ENCODE peak calls at places on chromosomes 5 and 9, in four cellular contexts. R is GM12891, E is K562, I is GM12878. A is an unnamed sample.

GRCh38 chr5:93579561-93580386 is 1.2 kb downstream of the NR2F1-AS1 start:
- DNase-seq in R (no peak), E (no peak), I (no peak), A (no peak)

GRCh38 chr5:39399135-39400036 is 25.4 kb downstream of the DAB2 start:
- DNase-seq in R (no peak), E (peak; percentile 43), I (no peak), A (peak; percentile 65)

GRCh38 chr9:4904322-4905134 is 80.5 kb upstream of the JAK2 start:
- DNase-seq in R (no peak), E (no peak), I (no peak), A (no peak)

GRCh38 chr5:110371725-110372041 is 354.8 kb downstream of the TMEM232 start:
- DNase-seq in R (no peak), E (no peak), I (peak; percentile 20), A (peak; percentile 32)

GRCh38 chr9:120383999-120384924 is 195.7 kb downstream of the CDK5RAP2 start:
- DNase-seq in R (no peak), E (no peak), I (no peak), A (no peak)

GRCh38 chr9:126081746-126082145 is 244.9 kb upstream of the MVB12B start:
- DNase-seq in R (no peak), E (no peak), I (no peak), A (no peak)

GRCh38 chr5:123483446-123484077 is 28.4 kb upstream of the CSNK1G3 start:
- DNase-seq in R (no peak), E (no peak), I (no peak), A (no peak)

GRCh38 chr9:136186386-136186785 is 18.5 kb downstream of the LHX3 start:
- DNase-seq in R (no peak), E (no peak), I (no peak), A (no peak)

GRCh38 chr9:4197548-4197947 is 102.3 kb downstream of the GLIS3 start:
- DNase-seq in R (peak; percentile 7), E (peak; percentile 14), I (no peak), A (peak; percentile 4)

GRCh38 chr9:96505316-96505991 is 55.5 kb downstream of the HABP4 start:
- DNase-seq in R (no peak), E (no peak), I (no peak), A (no peak)

GRCh38 chr9:127865645-127866464 is 11.4 kb upstream of the ENG start:
- DNase-seq in R (no peak), E (no peak), I (no peak), A (no peak)

GRCh38 chr9:89604463-89605180 is at the start of gene GADD45G:
- DNase-seq in R (peak; percentile 80), E (peak; percentile 52), I (no peak), A (no peak)

GRCh38 chr5:17184596-17184995 is 32.8 kb upstream of the BASP1 start:
- DNase-seq in R (no peak), E (no peak), I (no peak), A (no peak)

GRCh38 chr5:140075371-140075770 is 32.3 kb upstream of the NRG2 start:
- DNase-seq in R (no peak), E (no peak), I (no peak), A (no peak)

GRCh38 chr5:151082976-151083651 is 2.3 kb upstream of the TNIP1 start:
- DNase-seq in R (no peak), E (no peak), I (no peak), A (no peak)

GRCh38 chr5:38426493-38426892 is 130.0 kb downstream of the LIFR start:
- DNase-seq in R (no peak), E (no peak), I (no peak), A (no peak)

GRCh38 chr9:98807070-98807810 is at the start of gene GALNT12:
- DNase-seq in R (peak; percentile 72), E (peak; percentile 92), I (no peak), A (no peak)

GRCh38 chr9:19807182-19807892 is 18.5 kb upstream of the SLC24A2 start:
- DNase-seq in R (no peak), E (no peak), I (no peak), A (no peak)

GRCh38 chr9:76592105-76593010 is 133.4 kb downstream of the GCNT1 start:
- DNase-seq in R (no peak), E (no peak), I (no peak), A (no peak)

GRCh38 chr5:156835905-156836304 is 14.2 kb upstream of the PPP1R2B start:
- DNase-seq in R (no peak), E (no peak), I (no peak), A (no peak)

GRCh38 chr9:95822583-95823431 is 52.7 kb upstream of the ERCC6L2 start:
- DNase-seq in R (peak; percentile 48), E (no peak), I (peak; percentile 84), A (no peak)

GRCh38 chr5:121968910-121969607 is 7.3 kb downstream of the SRFBP1 start:
- DNase-seq in R (no peak), E (no peak), I (no peak), A (no peak)

GRCh38 chr9:106066937-106067545 is 372.7 kb downstream of the TMEM38B start:
- DNase-seq in R (no peak), E (no peak), I (no peak), A (no peak)

GRCh38 chr5:173547579-173547978 is 68.9 kb downstream of the BOD1 start:
- DNase-seq in R (peak; percentile 38), E (no peak), I (peak; percentile 48), A (no peak)

GRCh38 chr5:72477644-72478043 is 29.6 kb downstream of the ZNF366 start:
- DNase-seq in R (no peak), E (no peak), I (no peak), A (no peak)

GRCh38 chr9:96232539-96233241 is 69.3 kb downstream of the HSD17B3 start:
- DNase-seq in R (no peak), E (peak; percentile 32), I (no peak), A (no peak)

GRCh38 chr9:130715270-130716077 is 21.9 kb downstream of the EXOSC2 start:
- DNase-seq in R (no peak), E (no peak), I (no peak), A (no peak)

GRCh38 chr9:86135374-86135773 is 36.0 kb upstream of the GOLM1 start:
- DNase-seq in R (no peak), E (no peak), I (no peak), A (no peak)

GRCh38 chr9:92293452-92294296 is at the start of gene IARS1:
- DNase-seq in R (peak; percentile 81), E (peak; percentile 99), I (peak; percentile 97), A (peak; percentile 99)

GRCh38 chr9:17532461-17532860 is 46.4 kb upstream of the SH3GL2 start:
- DNase-seq in R (no peak), E (no peak), I (no peak), A (no peak)

GRCh38 chr5:27406020-27406419 is 367.6 kb upstream of the CDH9 start:
- DNase-seq in R (no peak), E (no peak), I (no peak), A (no peak)

GRCh38 chr5:155024015-155024414 is 10.5 kb downstream of the KIF4B start:
- DNase-seq in R (no peak), E (no peak), I (no peak), A (no peak)

GRCh38 chr5:156615901-156616300 is 234.2 kb upstream of the PPP1R2B start:
- DNase-seq in R (no peak), E (no peak), I (no peak), A (no peak)

GRCh38 chr5:139386039-139386438 is 2.9 kb upstream of the SLC23A1 start:
- DNase-seq in R (no peak), E (no peak), I (no peak), A (peak; percentile 76)

GRCh38 chr5:178899289-178899688 is 3.6 kb downstream of the ZFP2 start:
- DNase-seq in R (no peak), E (no peak), I (no peak), A (no peak)

GRCh38 chr5:178790371-178790770 is 59.9 kb upstream of the ZNF354A start:
- DNase-seq in R (no peak), E (no peak), I (no peak), A (no peak)

GRCh38 chr9:16921855-16922254 is 51.4 kb upstream of the BNC2 start:
- DNase-seq in R (no peak), E (no peak), I (no peak), A (no peak)

GRCh38 chr5:178547753-178548415 is 42.3 kb downstream of the COL23A1 start:
- DNase-seq in R (no peak), E (no peak), I (peak; percentile 5), A (no peak)

GRCh38 chr5:168892618-168893017 is 313.4 kb upstream of the PANK3 start:
- DNase-seq in R (no peak), E (no peak), I (no peak), A (no peak)

GRCh38 chr5:141618030-141618803 is 583 bp downstream of the DIAPH1 start:
- DNase-seq in R (no peak), E (no peak), I (no peak), A (no peak)

GRCh38 chr5:56314536-56314935 is 81.4 kb upstream of the ANKRD55 start:
- DNase-seq in R (no peak), E (peak; percentile 60), I (no peak), A (no peak)
- TF ChIP-seq SPI1 in R (no peak), E (no peak), I (no peak), A (no peak)

DNA sequence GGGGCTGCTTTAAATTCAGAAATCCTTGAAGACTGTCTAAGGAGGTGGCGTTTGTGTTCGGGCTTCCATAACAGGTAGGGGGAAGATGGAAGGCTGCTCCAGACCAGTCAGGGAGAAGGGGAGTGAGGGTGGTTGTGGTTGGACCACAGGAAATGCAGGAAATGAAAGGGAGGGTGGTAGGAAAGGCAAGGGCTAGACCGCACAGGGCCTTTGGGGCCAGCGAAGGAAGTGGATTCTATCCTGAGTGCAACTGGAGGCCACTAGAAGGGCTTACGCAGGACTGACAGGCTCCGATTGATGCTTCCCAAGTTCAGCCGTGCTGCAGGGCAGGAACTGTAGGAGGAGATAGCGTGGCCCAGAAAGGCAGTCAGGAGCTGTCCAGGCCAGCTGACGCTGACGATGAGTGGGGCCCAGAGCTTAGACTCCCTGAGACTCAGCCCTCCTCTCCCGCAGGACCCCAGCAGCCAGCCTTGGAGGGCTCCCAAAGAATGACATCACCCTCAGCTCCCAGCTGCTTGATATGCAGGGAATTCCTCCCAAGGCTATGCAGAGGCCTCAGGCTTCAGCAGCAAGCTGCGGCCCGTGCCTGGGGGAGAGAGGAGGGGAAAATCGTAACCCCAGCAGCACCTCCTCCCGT is 48.8 kb downstream of the KCNIP1 start:
- DNase-seq in R (no peak), E (no peak), I (no peak), A (no peak)
- TF ChIP-seq SPI1 in R (no peak), E (no peak), I (no peak), A (no peak)

GRCh38 chr9:6827370-6827949 is 69.7 kb downstream of the KDM4C start:
- DNase-seq in R (peak; percentile 30), E (peak; percentile 29), I (peak; percentile 16), A (no peak)
- TF ChIP-seq SPI1 in R (no peak), E (no peak), I (no peak), A (no peak)

GRCh38 chr5:32201140-32201539 is 27.0 kb upstream of the GOLPH3 start:
- DNase-seq in R (no peak), E (no peak), I (no peak), A (no peak)
- TF ChIP-seq SPI1 in R (no peak), E (no peak), I (no peak), A (no peak)

DNA sequence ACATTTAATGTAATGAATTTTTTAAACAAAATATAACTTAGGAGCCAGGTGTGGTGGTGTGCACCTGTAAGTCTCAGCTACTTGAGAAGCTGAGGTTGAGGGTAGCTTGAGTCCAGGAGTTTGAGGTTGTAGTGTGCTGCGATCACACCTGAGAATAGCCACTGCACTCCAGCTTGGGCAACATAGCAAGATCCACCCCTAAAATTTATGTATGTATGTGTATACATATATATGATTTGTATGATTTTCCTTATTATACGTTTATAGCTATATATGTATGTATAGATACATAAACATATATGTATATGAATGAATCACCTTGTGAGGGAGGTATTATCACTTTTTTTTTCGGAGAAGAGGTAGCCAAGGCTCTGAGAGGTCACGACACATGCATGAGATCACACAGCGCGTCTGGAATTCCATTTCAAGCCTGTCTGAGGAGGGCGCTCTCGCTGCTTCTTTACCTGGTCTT is 598 bp upstream of the CCNI2 start:
- DNase-seq in R (no peak), E (no peak), I (no peak), A (no peak)
- TF ChIP-seq SPI1 in R (no peak), E (no peak), I (no peak), A (no peak)